ENCODE peak calls at places on chromosomes 16 and 17, in six cellular contexts. P, F, E, T, M and Q are unnamed samples.

GRCh38 chr17:42708588-42708987 is 26.3 kb downstream of the CNTNAP1 start:
- DNase-seq in F (no peak), E (no peak), M (no peak), P (no peak), T (no peak), Q (no peak)

GRCh38 chr16:50821586-50821985 is 79.7 kb downstream of the CYLD start:
- DNase-seq in E (no peak), M (no peak), F (no peak), T (no peak), P (no peak), Q (no peak)

GRCh38 chr16:84299734-84300440 is 5.2 kb downstream of the WFDC1 start:
- DNase-seq in E (no peak), M (no peak), P (no peak), F (no peak), T (no peak), Q (no peak)

GRCh38 chr16:67247698-67248400 is 568 bp upstream of the FHOD1 start:
- DNase-seq in P (no peak), M (no peak), F (no peak), E (no peak), T (no peak), Q (no peak)

GRCh38 chr17:40063915-40064531 is 1.3 kb downstream of the THRA start:
- DNase-seq in P (no peak), T (no peak), M (no peak), E (no peak), F (no peak), Q (no peak)

GRCh38 chr16:27080870-27081269 is 14.1 kb downstream of the C16orf82 start:
- DNase-seq in E (no peak), F (no peak), T (peak; percentile 48), M (no peak), P (peak; percentile 11), Q (no peak)

GRCh38 chr16:78744796-78745464 is 645.5 kb downstream of the WWOX start:
- DNase-seq in M (no peak), E (no peak), F (no peak), T (no peak), P (no peak), Q (no peak)

GRCh38 chr16:24497405-24497804 is 42.0 kb upstream of the RBBP6 start:
- DNase-seq in F (peak; percentile 23), P (peak; percentile 32), T (no peak), E (no peak), M (no peak), Q (no peak)

GRCh38 chr16:72957303-72958277 is 90.3 kb downstream of the ZFHX3 start:
- DNase-seq in M (no peak), T (no peak), F (no peak), P (no peak), E (no peak), Q (no peak)

GRCh38 chr16:56708418-56708817 is 21.5 kb upstream of the NUP93 start:
- DNase-seq in M (no peak), T (no peak), F (no peak), P (no peak), E (no peak), Q (no peak)

GRCh38 chr17:29096094-29096493 is 53.2 kb downstream of the PIPOX start:
- DNase-seq in F (no peak), T (no peak), M (no peak), E (no peak), P (no peak), Q (no peak)

GRCh38 chr16:47213761-47214440 is 70.2 kb upstream of the NETO2 start:
- DNase-seq in P (no peak), T (no peak), F (no peak), M (no peak), E (no peak), Q (no peak)

GRCh38 chr17:75263051-75263450 is 1.4 kb downstream of the MRPS7 start:
- DNase-seq in M (no peak), P (no peak), F (no peak), T (no peak), E (no peak), Q (no peak)
- TF ChIP-seq CTCF in M (no peak), P (no peak), F (no peak), T (no peak), E (no peak), Q (no peak)

DNA sequence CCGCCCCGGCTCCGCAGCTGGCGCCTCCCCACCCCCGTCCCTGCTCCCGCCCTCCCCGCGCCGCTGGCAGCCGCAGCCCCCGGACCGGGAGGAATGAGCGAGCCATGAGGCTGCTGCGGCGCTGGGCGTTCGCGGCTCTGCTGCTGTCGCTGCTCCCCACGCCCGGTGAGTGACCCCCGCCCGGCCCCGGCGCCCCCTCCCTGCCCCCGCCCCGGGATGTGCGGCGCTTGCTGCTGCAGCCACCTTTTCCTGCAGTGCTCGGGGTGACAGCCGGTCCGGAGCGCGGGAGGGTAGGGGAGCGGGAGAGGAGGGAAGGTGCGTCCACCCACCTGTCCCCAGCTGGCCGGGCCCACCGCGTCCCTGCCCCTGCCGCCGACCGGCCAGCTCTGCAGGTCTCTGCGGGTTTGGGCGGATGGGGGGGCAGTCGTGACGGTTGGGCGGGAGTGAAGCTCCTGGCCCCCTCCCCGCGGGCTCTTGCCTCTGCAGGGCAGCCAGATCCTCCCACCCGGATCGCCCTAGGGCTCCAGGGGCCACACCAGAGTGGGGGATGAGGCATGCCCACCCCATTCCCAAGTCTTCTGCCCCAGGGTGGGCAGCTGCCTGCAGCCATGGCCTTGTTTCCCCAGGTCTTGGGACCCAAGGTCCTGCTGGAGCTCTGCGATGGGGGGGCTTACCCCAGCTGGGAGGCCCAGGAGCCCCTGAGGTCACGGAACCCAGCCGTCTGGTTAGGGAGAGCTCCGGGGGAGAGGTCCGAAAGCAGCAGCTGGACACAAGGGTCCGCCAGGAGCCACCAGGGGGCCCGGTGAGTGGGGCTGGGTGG is 518 bp downstream of the ADAM11 start:
- DNase-seq in M (no peak), F (no peak), E (no peak), P (no peak), T (peak; percentile 25), Q (peak; percentile 48)
- TF ChIP-seq CTCF in M (peak; percentile 24), F (no peak), E (no peak), P (peak; percentile 29), T (peak; percentile 33), Q (peak; percentile 24)

GRCh38 chr16:28589069-28589468 is 7.8 kb downstream of the SULT1A2 start:
- DNase-seq in P (no peak), F (no peak), M (no peak), E (no peak), T (no peak), Q (no peak)

GRCh38 chr16:28590384-28591340 is 6.2 kb downstream of the SULT1A2 start:
- DNase-seq in F (no peak), P (no peak), T (no peak), M (no peak), E (no peak), Q (no peak)

GRCh38 chr16:28587386-28587785 is 9.5 kb downstream of the SULT1A2 start:
- DNase-seq in M (no peak), P (no peak), F (no peak), E (no peak), T (no peak), Q (no peak)

GRCh38 chr16:28591355-28591754 is 5.5 kb downstream of the SULT1A2 start:
- DNase-seq in F (no peak), P (no peak), T (no peak), M (no peak), E (no peak), Q (no peak)

GRCh38 chr16:28589930-28590329 is 6.9 kb downstream of the SULT1A2 start:
- DNase-seq in F (no peak), T (no peak), E (no peak), P (no peak), M (no peak), Q (no peak)
- TF ChIP-seq CTCF in F (no peak), T (no peak), E (no peak), P (no peak), M (no peak), Q (no peak)

GRCh38 chr17:7418472-7419152 is 1.5 kb upstream of the SPEM1 start:
- DNase-seq in F (no peak), E (no peak), P (no peak), T (no peak), M (no peak), Q (no peak)

GRCh38 chr17:7417056-7417655 is 3.0 kb upstream of the SPEM1 start:
- DNase-seq in P (no peak), F (no peak), E (no peak), T (no peak), M (no peak), Q (no peak)

GRCh38 chr17:7414837-7415236 is 5.3 kb upstream of the SPEM1 start:
- DNase-seq in P (no peak), M (no peak), F (no peak), T (no peak), E (no peak), Q (no peak)

GRCh38 chr17:7415784-7416183 is 4.3 kb upstream of the SPEM1 start:
- DNase-seq in P (no peak), E (no peak), T (no peak), F (no peak), M (no peak), Q (no peak)

GRCh38 chr17:7416323-7416722 is 3.8 kb upstream of the SPEM1 start:
- DNase-seq in T (no peak), P (no peak), F (no peak), E (no peak), M (no peak), Q (no peak)
- TF ChIP-seq CTCF in T (no peak), P (no peak), F (no peak), E (no peak), M (no peak), Q (no peak)

GRCh38 chr17:82917656-82918345 is 78.0 kb upstream of the ZNF750 start:
- DNase-seq in T (peak; percentile 30), E (no peak), M (no peak), P (peak; percentile 52), F (peak; percentile 51), Q (peak; percentile 36)
- TF ChIP-seq CTCF in T (peak; percentile 42), E (no peak), M (peak; percentile 48), P (peak; percentile 58), F (peak; percentile 39), Q (peak; percentile 32)